ENCODE peak calls at places on chromosomes 7 and 10, in six cellular contexts. H is GM23338, F is astrocyte of the cerebellum, Q is endothelial cell, Y is heart left ventricle, P is PC-3. S is an unnamed sample.

GRCh38 chr10:74748632-74749031 is 77.8 kb upstream of the KAT6B start:
- DNase-seq in H (no peak), Y (no peak), P (no peak), Q (no peak), F (no peak), S (no peak)

GRCh38 chr7:9091282-9091681 is 657.9 kb downstream of the NXPH1 start:
- DNase-seq in F (no peak), Y (no peak), H (peak; percentile 8), P (peak; percentile 40), Q (no peak), S (no peak)

GRCh38 chr10:78402636-78403035 is 369.0 kb downstream of the RPS24 start:
- DNase-seq in P (no peak), Q (no peak), F (no peak), H (no peak), Y (no peak), S (no peak)

GRCh38 chr7:112942981-112943380 is 143.6 kb downstream of the GPR85 start:
- DNase-seq in H (no peak), Q (no peak), Y (no peak), F (no peak), P (no peak), S (no peak)

GRCh38 chr10:21976739-21977138 is 26.8 kb downstream of the DNAJC1 start:
- DNase-seq in F (no peak), H (peak; percentile 73), P (no peak), Q (no peak), Y (no peak), S (no peak)

GRCh38 chr7:140304071-140304799 is 94.1 kb downstream of the SLC37A3 start:
- DNase-seq in Q (no peak), H (peak; percentile 57), Y (no peak), F (peak; percentile 13), P (peak; percentile 22), S (peak; percentile 61)

GRCh38 chr7:40716052-40716451 is 581.2 kb downstream of the SUGCT start:
- DNase-seq in Y (no peak), Q (no peak), H (no peak), F (no peak), P (no peak), S (no peak)

GRCh38 chr10:103517234-103518085 is 24.0 kb downstream of the NEURL1 start:
- DNase-seq in Q (no peak), H (no peak), F (no peak), P (peak; percentile 10), Y (no peak), S (peak; percentile 7)

GRCh38 chr10:58436071-58436470 is 50.9 kb downstream of the TFAM start:
- DNase-seq in Y (no peak), H (peak; percentile 29), Q (peak; percentile 22), F (no peak), P (peak; percentile 100), S (no peak)

GRCh38 chr10:77360121-77360520 is 277.5 kb downstream of the KCNMA1 start:
- DNase-seq in Y (no peak), H (no peak), F (no peak), Q (no peak), P (no peak), S (no peak)

GRCh38 chr7:30654296-30655090 is 27.8 kb downstream of the CRHR2 start:
- DNase-seq in Q (no peak), H (no peak), P (no peak), F (no peak), Y (no peak), S (no peak)

GRCh38 chr10:105834261-105835059 is 1193.4 kb downstream of the SORCS3 start:
- DNase-seq in F (no peak), Q (no peak), Y (no peak), H (no peak), P (no peak), S (no peak)

GRCh38 chr7:22482476-22482875 is 17.5 kb downstream of the STEAP1B start:
- DNase-seq in F (no peak), Q (no peak), H (no peak), Y (no peak), P (no peak), S (no peak)

GRCh38 chr10:95539560-95540284 is 21.4 kb downstream of the SORBS1 start:
- DNase-seq in Y (no peak), Q (no peak), F (no peak), H (no peak), P (no peak), S (no peak)

GRCh38 chr10:15636446-15636845 is 83.3 kb downstream of the ITGA8 start:
- DNase-seq in H (no peak), Y (no peak), Q (no peak), F (no peak), P (no peak), S (no peak)

GRCh38 chr10:123303581-123303980 is 149.4 kb downstream of the BUB3 start:
- DNase-seq in F (no peak), P (no peak), H (no peak), Q (no peak), Y (no peak), S (no peak)

GRCh38 chr10:123297175-123297574 is 143.0 kb downstream of the BUB3 start:
- DNase-seq in P (no peak), F (no peak), Y (no peak), Q (no peak), H (no peak), S (no peak)

GRCh38 chr10:123298583-123298982 is 144.4 kb downstream of the BUB3 start:
- DNase-seq in F (no peak), Q (no peak), P (no peak), Y (no peak), H (no peak), S (no peak)

GRCh38 chr10:123299598-123299997 is 145.4 kb downstream of the BUB3 start:
- DNase-seq in F (no peak), Y (no peak), Q (no peak), P (no peak), H (no peak), S (no peak)

DNA sequence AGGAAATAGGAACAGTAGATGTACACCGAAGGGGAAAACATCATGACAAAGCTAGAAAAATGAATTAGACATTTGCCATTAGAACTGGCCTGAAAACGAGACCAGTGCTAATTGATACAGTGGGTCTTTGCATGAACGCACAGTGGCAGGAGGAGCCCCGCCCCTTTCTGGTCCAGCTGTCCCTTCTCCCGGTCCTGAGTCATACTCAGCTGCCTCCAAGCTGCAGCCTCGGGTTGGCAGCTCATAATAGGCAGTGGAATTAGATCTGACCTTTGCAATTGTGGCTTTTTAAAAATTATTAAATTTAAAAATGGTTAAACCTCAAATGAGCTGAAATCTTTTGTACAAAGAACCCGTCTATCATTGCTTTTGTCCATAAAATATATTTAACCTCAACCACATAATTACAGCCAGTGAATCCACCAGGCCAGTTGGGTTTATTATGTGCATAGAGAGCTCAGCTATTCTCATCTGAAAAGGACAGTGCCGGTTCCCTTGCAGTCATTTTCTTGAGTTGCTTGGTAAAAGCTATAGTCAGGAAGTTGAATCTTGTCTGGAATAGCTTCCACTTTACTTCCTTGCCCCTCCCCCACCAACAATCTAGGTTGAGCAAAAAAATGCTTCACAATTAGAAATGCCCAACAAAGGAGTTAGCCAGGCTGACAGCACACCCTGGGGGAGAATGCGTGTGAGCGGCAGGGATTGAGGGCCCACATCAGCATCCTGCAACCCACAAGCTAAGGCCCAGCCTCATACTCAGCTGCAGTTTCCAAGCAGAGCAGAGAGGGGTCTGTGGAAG is 147.1 kb downstream of the BUB3 start:
- DNase-seq in H (no peak), Y (no peak), P (peak; percentile 60), F (no peak), Q (peak; percentile 30), S (no peak)
- TF ChIP-seq CTCF in H (no peak), Y (no peak), P (no peak), F (no peak), Q (no peak), S (no peak)

DNA sequence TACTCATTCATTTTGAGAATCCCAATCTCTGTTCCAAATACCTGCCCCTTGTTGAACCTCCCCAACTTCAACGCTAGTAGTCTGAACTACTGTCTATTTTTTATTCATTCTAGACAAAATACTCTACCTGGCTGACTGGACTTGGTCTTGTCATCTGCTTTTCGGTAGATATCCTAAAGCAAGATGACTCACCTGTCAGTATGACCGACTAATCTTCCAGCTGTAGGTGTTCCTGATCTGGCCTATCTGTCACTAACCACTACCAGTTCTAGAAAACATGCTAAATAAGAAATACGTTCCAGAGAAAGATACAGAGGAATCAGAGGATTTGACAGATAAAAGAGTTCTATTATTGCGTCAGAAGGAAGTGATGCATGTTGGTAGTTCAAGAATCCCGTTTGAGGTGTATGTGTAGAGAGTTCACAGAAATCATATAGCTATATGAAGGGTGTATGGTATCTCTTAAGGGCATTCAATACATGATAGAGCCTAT is 81.1 kb downstream of the IDE start:
- DNase-seq in P (peak; percentile 22), Q (no peak), H (no peak), F (no peak), Y (no peak), S (no peak)
- TF ChIP-seq CTCF in P (no peak), Q (no peak), H (no peak), F (no peak), Y (no peak), S (no peak)

DNA sequence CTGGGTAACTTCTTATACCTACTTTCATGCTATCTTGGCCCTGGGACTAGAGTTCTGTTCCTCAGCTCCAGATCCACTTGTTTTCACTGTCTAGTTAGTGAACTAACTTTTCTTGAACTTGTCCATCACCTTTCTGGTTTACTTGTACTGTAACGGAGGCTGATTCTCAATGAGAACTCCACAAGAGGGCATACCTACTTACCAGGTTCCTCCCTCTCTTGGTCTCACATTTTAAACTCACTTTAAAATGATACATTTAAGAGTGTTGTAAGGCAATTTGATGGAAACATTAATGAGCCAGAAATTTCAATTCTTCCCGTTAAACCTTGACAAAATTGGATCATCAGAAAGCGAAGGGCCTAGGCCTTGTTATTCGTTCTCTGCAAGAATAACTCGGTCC is 111.6 kb downstream of the MAGI2 start:
- DNase-seq in Q (no peak), H (no peak), P (peak; percentile 6), F (no peak), Y (no peak), S (no peak)
- TF ChIP-seq CTCF in Q (no peak), H (peak; percentile 49), P (peak; percentile 40), F (no peak), Y (no peak), S (no peak)

GRCh38 chr7:39414669-39415035 is 151.6 kb upstream of the YAE1 start:
- DNase-seq in Y (no peak), P (no peak), F (no peak), Q (no peak), H (no peak), S (peak; percentile 10)

GRCh38 chr7:39415091-39415820 is 150.9 kb upstream of the YAE1 start:
- DNase-seq in Y (no peak), H (no peak), Q (no peak), P (no peak), F (no peak), S (no peak)

GRCh38 chr7:39413866-39414668 is 152.1 kb upstream of the YAE1 start:
- DNase-seq in Y (peak; percentile 18), F (no peak), H (peak; percentile 93), Q (peak; percentile 61), P (peak; percentile 10), S (peak; percentile 71)

GRCh38 chr7:39416866-39417265 is 149.3 kb upstream of the YAE1 start:
- DNase-seq in Q (no peak), H (no peak), P (no peak), Y (no peak), F (no peak), S (no peak)

DNA sequence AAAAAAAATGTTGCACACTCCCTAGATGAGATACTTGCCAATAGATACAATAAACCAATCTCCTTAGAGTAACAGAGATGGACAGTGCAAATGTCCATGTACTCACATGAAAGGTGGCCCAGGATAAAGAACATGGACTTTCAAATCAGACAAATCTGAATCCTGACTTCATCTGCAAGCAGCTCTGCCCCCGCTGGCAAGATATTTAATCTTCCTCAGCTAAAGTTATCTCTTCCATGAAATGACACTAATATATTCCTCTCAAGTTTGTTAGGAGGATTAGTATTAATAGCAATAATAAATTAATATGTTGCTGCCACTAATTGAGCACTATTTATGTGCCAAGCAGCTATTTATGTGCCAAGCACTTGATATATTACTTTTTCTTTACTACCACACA is 148.6 kb upstream of the YAE1 start:
- DNase-seq in F (no peak), H (no peak), P (no peak), Q (no peak), Y (no peak), S (no peak)
- TF ChIP-seq CTCF in F (no peak), H (peak; percentile 14), P (no peak), Q (peak; percentile 17), Y (no peak), S (no peak)

S was measured in GM20000.